ENCODE peak calls at places on chromosomes 12 and 14, in eight cellular contexts. J, G, X, I, R, Z, T and E are unnamed samples.

GRCh38 chr14:36507847-36508417 is 12.1 kb downstream of the NKX2-1 start:
- DNase-seq in J (no peak), I (no peak), G (no peak), X (no peak), R (no peak), T (no peak), Z (no peak), E (no peak)

GRCh38 chr12:3117628-3118027 is 40.4 kb downstream of the TSPAN9 start:
- DNase-seq in Z (peak), J (peak), T (peak), R (no peak), I (peak), G (no peak), X (no peak), E (no peak)

GRCh38 chr14:87678624-87679023 is 314.4 kb downstream of the GALC start:
- DNase-seq in Z (no peak), R (no peak), T (no peak), I (no peak), J (no peak), G (no peak), X (no peak), E (no peak)

GRCh38 chr14:64732536-64733120 is 28.4 kb downstream of the PLEKHG3 start:
- DNase-seq in Z (no peak), T (no peak), R (no peak), I (no peak), J (no peak), G (no peak), X (no peak), E (no peak)

GRCh38 chr14:54683882-54684794 is 117.2 kb downstream of the SAMD4A start:
- DNase-seq in T (peak), X (no peak), J (peak), G (no peak), R (no peak), I (peak), Z (peak), E (no peak)

GRCh38 chr12:112151766-112152541 is 26.6 kb downstream of the TRAFD1 start:
- DNase-seq in R (no peak), I (no peak), J (no peak), X (no peak), Z (no peak), T (no peak), G (no peak), E (no peak)

GRCh38 chr12:71938728-71939385 is at the start of gene TPH2:
- DNase-seq in X (peak), G (peak), J (no peak), Z (peak), T (peak), I (peak), R (peak), E (no peak)

GRCh38 chr12:1880153-1880845 is 38.2 kb downstream of the CACNA2D4 start:
- DNase-seq in T (no peak), I (no peak), J (no peak), Z (no peak), X (no peak), R (no peak), G (no peak), E (no peak)

GRCh38 chr12:111154180-111154579 is 214.7 kb downstream of the PHETA1 start:
- DNase-seq in T (no peak), X (no peak), J (no peak), Z (no peak), R (no peak), I (peak), G (peak), E (no peak)

GRCh38 chr14:31024042-31024480 is 1.4 kb upstream of the AP4S1 start:
- DNase-seq in I (no peak), G (no peak), X (no peak), R (no peak), J (no peak), Z (no peak), T (no peak), E (no peak)

GRCh38 chr12:52499836-52500560 is 6.9 kb upstream of the KRT6A start:
- DNase-seq in Z (peak), R (no peak), G (no peak), X (no peak), J (no peak), T (no peak), I (peak), E (no peak)

GRCh38 chr12:54475542-54475941 is 2.1 kb upstream of the GTSF1 start:
- DNase-seq in G (no peak), T (no peak), I (peak), R (no peak), Z (peak), X (no peak), J (no peak), E (no peak)

GRCh38 chr14:30658645-30659044 is 36.5 kb downstream of the SCFD1 start:
- DNase-seq in X (no peak), T (no peak), I (no peak), J (no peak), Z (no peak), G (no peak), R (no peak), E (no peak)

GRCh38 chr12:8482446-8483080 is 26.8 kb downstream of the CLEC6A start:
- DNase-seq in J (no peak), Z (no peak), G (no peak), I (no peak), X (no peak), R (no peak), T (no peak), E (no peak)

GRCh38 chr14:79011920-79012204 is 841.7 kb downstream of the NRXN3 start:
- DNase-seq in J (no peak), R (no peak), T (peak), X (no peak), G (no peak), Z (no peak), I (peak), E (no peak)

GRCh38 chr12:45435945-45436710 is 220.2 kb downstream of the ANO6 start:
- DNase-seq in I (no peak), R (no peak), G (no peak), Z (no peak), T (no peak), X (no peak), J (no peak), E (peak)

GRCh38 chr12:132343294-132343972 is 14.0 kb upstream of the GALNT9 start:
- DNase-seq in R (no peak), I (no peak), J (no peak), Z (no peak), G (peak), X (no peak), T (no peak), E (no peak)

GRCh38 chr14:58815046-58815701 is 177.4 kb downstream of the DACT1 start:
- DNase-seq in X (no peak), R (no peak), J (no peak), I (peak), T (peak), Z (peak), G (no peak), E (no peak)

GRCh38 chr14:64303471-64303917 is 9.3 kb upstream of the ESR2 start:
- DNase-seq in J (no peak), R (peak), X (no peak), G (peak), T (peak), Z (peak), I (peak), E (no peak)

GRCh38 chr14:35403085-35403396 is 1.5 kb downstream of the NFKBIA start:
- DNase-seq in R (no peak), J (no peak), T (no peak), Z (peak), X (no peak), I (peak), G (no peak), E (no peak)

GRCh38 chr12:1778911-1779310 is 41.5 kb upstream of the LRTM2 start:
- DNase-seq in T (no peak), I (no peak), X (no peak), J (no peak), R (no peak), Z (no peak), G (no peak), E (no peak)

GRCh38 chr14:24665440-24665991 is 31.5 kb upstream of the GZMB start:
- DNase-seq in J (no peak), T (no peak), G (no peak), R (peak), Z (no peak), X (no peak), I (no peak), E (no peak)

GRCh38 chr14:75310295-75311059 is 31.8 kb downstream of the FOS start:
- DNase-seq in T (peak), X (no peak), G (peak), I (peak), R (no peak), J (peak), Z (peak), E (no peak)

GRCh38 chr12:69688021-69688420 is 11.1 kb downstream of the BEST3 start:
- DNase-seq in R (no peak), T (no peak), G (no peak), I (peak), Z (peak), X (no peak), J (no peak), E (no peak)

GRCh38 chr12:105729372-105729771 is 398.9 kb downstream of the C12orf75 start:
- DNase-seq in X (no peak), I (no peak), R (no peak), G (no peak), Z (no peak), T (no peak), J (no peak), E (no peak)

GRCh38 chr14:102086346-102086971 is 385 bp downstream of the HSP90AA1 start:
- DNase-seq in I (peak), Z (peak), R (peak), G (no peak), X (peak), J (peak), T (peak), E (no peak)

GRCh38 chr12:68814490-68815231 is 6.7 kb downstream of the MDM2 start:
- DNase-seq in J (no peak), G (no peak), I (no peak), X (no peak), T (no peak), Z (no peak), R (no peak), E (no peak)

GRCh38 chr14:103819503-103820307 is 27.7 kb downstream of the PPP1R13B start:
- DNase-seq in I (peak), G (peak), Z (no peak), X (no peak), J (no peak), R (peak), T (no peak), E (no peak)

GRCh38 chr12:117047810-117048584 is 51.2 kb downstream of the TESC start:
- DNase-seq in Z (no peak), X (no peak), R (no peak), I (peak), J (peak), T (peak), G (peak), E (no peak)

GRCh38 chr12:66644151-66644550 is 34.7 kb downstream of the GRIP1 start:
- DNase-seq in J (no peak), X (no peak), R (no peak), G (no peak), T (no peak), Z (no peak), I (peak), E (no peak)

GRCh38 chr12:30847259-30847658 is 79.3 kb upstream of the TSPAN11 start:
- DNase-seq in G (peak), J (peak), I (peak), R (no peak), Z (peak), T (peak), X (no peak), E (no peak)

GRCh38 chr14:61616524-61617185 is 78.7 kb upstream of the HIF1A start:
- DNase-seq in X (no peak), Z (peak), J (peak), G (no peak), I (peak), T (peak), R (no peak), E (no peak)

GRCh38 chr14:37598085-37598972 is 2.9 kb downstream of the TTC6 start:
- DNase-seq in T (no peak), J (no peak), I (no peak), G (peak), Z (peak), X (no peak), R (no peak), E (no peak)

GRCh38 chr14:37598973-37599526 is 3.6 kb downstream of the TTC6 start:
- DNase-seq in J (no peak), I (no peak), T (no peak), R (no peak), X (no peak), G (no peak), Z (no peak), E (no peak)

GRCh38 chr14:37595809-37596595 is 573 bp downstream of the TTC6 start:
- DNase-seq in G (peak), R (no peak), T (no peak), Z (peak), J (no peak), X (no peak), I (no peak), E (peak)

GRCh38 chr14:37596790-37597189 is 1.4 kb downstream of the TTC6 start:
- DNase-seq in I (no peak), R (no peak), X (no peak), T (no peak), Z (peak), J (no peak), G (no peak), E (no peak)

GRCh38 chr14:37597538-37598084 is 2.2 kb downstream of the TTC6 start:
- DNase-seq in I (peak), J (no peak), R (no peak), T (no peak), G (peak), Z (peak), X (no peak), E (no peak)
- TF ChIP-seq CTCF in I (peak), J (peak), R (no peak), T (peak), G (peak), Z (peak), X (no peak), E (no peak)

DNA sequence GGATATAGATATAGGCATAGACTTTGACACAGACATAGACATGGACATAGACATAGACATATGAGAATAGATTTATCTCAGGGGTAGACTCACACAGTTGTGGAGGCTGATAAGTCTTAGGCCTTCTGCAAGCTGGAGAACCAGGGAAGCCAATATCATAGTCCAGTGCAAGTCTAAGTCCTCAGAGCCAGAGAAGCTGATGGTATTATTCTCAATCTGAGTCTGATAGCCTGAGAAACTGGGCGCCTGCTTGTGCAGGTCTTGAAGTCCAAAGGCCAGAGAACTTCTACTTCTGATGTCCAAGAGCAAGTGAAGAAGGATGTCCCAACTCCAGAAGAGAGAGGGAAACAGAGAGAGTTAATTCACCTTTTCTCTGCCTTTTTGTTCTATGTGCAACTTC is 476.5 kb downstream of the SLC6A15 start:
- DNase-seq in X (no peak), G (no peak), T (no peak), I (no peak), R (no peak), J (no peak), Z (no peak), E (no peak)
- TF ChIP-seq CTCF in X (no peak), G (no peak), T (no peak), I (no peak), R (no peak), J (no peak), Z (no peak), E (no peak)

GRCh38 chr14:51744372-51745150 is 92.9 kb downstream of the FRMD6 start:
- DNase-seq in R (no peak), I (no peak), J (no peak), X (no peak), G (no peak), Z (no peak), T (no peak), E (no peak)

DNA sequence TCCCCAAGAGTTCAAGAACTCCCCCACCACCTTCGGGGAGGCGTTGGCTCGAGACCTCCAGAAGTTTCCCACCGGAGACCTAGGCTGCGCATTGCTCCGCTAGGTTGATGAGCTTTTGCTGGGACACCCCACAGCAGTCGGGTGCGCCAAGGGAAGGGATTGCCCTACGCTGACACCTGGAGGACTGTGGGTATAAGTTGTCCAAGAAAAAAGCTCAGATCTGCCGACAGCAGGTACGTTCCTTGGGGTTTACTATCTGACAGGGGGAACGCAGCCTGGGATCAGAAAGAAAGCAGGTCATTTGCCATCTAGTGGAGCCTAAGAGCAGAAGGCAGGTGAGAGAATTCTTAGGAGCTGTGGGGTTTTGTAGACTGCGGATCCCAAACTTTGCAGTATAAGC is 98.8 kb downstream of the FRMD6 start:
- DNase-seq in G (peak), I (no peak), R (no peak), T (no peak), Z (no peak), J (no peak), X (no peak), E (no peak)
- TF ChIP-seq CTCF in G (no peak), I (peak), R (peak), T (no peak), Z (no peak), J (no peak), X (no peak), E (no peak)

DNA sequence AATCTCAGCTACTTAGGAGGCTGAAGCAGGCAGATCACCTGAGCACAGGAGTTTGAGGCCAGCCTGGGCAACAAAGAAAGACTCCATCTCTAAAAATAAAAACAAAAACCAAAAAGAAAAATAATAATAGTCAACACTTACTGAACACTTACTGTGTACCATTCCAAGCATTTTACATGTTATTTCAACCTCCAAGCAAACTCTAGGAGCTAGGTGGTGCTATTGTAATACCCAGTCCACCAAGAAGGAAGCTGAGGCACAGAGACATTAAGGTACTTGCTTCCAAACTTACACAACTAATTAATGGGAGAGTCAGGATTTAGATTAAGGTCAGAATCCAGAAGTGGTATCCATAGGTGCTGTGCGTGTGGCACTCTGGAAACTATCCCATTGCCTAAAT is 13.7 kb upstream of the OR6J1 start:
- DNase-seq in T (peak), I (peak), G (no peak), Z (peak), J (no peak), R (peak), X (no peak), E (no peak)
- TF ChIP-seq CTCF in T (peak), I (peak), G (no peak), Z (peak), J (peak), R (peak), X (no peak), E (peak)

DNA sequence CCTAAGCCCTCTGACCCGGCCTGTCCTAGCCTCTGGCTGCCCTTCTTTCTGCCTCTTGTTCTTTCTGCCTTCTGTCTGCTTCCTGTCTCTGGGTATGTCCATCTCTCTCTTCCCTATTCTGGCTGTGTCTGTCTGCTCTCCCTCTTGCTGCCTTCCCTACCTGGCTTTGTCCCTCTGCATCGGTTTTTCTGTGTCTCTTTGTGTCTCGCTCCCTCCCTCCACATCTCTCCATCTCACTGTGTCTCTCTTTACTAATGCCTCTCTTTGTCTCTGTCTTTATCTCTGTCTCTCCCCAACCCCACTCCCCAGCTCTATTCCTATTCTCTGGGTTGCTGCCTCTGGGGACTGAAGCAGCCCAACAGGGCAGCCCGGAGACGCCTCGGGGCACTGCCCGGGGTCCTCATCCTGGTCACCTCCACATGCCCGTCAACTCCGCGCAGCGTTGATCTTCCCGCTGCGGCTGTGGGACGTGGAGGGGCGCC is 10.1 kb downstream of the SHMT2 start:
- DNase-seq in Z (no peak), X (no peak), R (no peak), T (no peak), G (no peak), J (no peak), I (no peak), E (no peak)
- TF ChIP-seq CTCF in Z (no peak), X (no peak), R (no peak), T (no peak), G (no peak), J (no peak), I (no peak), E (no peak)